ENCODE peak calls at places on chromosomes 5 and 9, in nine cellular contexts. R is sigmoid colon, K is upper lobe of left lung, A is transverse colon, Z is GM23338, I is breast epithelium, U is prostate gland, M is stomach, E is spleen. S is an unnamed sample. For H3K36me3, the result is how much of the 10 kb centered on the place peaks cover.

GRCh38 chr9:121650220-121651013 is 1.0 kb upstream of the DAB2IP start:
- DNase-seq in R (peak), K (peak), A (peak), Z (peak), I (no peak), U (no peak), M (peak), E (peak), S (no peak)

GRCh38 chr9:68555416-68555815 is 14.7 kb upstream of the TMEM252 start:
- DNase-seq in R (no peak), K (no peak), A (no peak), Z (no peak), I (no peak), U (no peak), M (no peak), E (no peak), S (no peak)

GRCh38 chr5:122699226-122699625 is 75.7 kb upstream of the SNX2 start:
- DNase-seq in R (no peak), K (no peak), A (no peak), Z (no peak), I (no peak), U (no peak), M (no peak), E (no peak), S (no peak)

GRCh38 chr5:111755942-111756353 is 1.0 kb downstream of the NREP start:
- DNase-seq in R (no peak), K (no peak), A (no peak), Z (peak), I (no peak), U (no peak), M (no peak), E (no peak), S (no peak)

GRCh38 chr5:138096363-138096762 is 12.5 kb downstream of the WNT8A start:
- DNase-seq in R (no peak), K (no peak), A (no peak), Z (no peak), I (no peak), U (no peak), M (no peak), E (no peak), S (no peak)

GRCh38 chr9:125409637-125410521 is 148.3 kb downstream of the GAPVD1 start:
- DNase-seq in R (no peak), K (no peak), A (no peak), Z (peak), I (no peak), U (no peak), M (no peak), E (no peak), S (no peak)

GRCh38 chr5:134114886-134115805 is 665 bp downstream of the TCF7 start:
- DNase-seq in R (no peak), K (peak), A (peak), Z (peak), I (no peak), U (no peak), M (peak), E (peak), S (no peak)

GRCh38 chr9:120873512-120873911 is 3.5 kb downstream of the PHF19 start:
- DNase-seq in R (no peak), K (peak), A (no peak), Z (peak), I (no peak), U (no peak), M (no peak), E (peak), S (no peak)

GRCh38 chr5:141877478-141878185 is 578 bp downstream of the PCDH1 start:
- DNase-seq in R (no peak), K (no peak), A (peak), Z (no peak), I (no peak), U (peak), M (no peak), E (peak), S (no peak)

GRCh38 chr5:141879941-141880738 is 1.9 kb upstream of the PCDH1 start:
- DNase-seq in R (no peak), K (no peak), A (no peak), Z (peak), I (no peak), U (no peak), M (no peak), E (peak), S (peak)

GRCh38 chr5:141880961-141881801 is 3.0 kb upstream of the PCDH1 start:
- DNase-seq in R (no peak), K (no peak), A (no peak), Z (peak), I (no peak), U (no peak), M (no peak), E (peak), S (no peak)

GRCh38 chr5:141878186-141878770 is at the start of gene PCDH1:
- DNase-seq in R (no peak), K (no peak), A (peak), Z (peak), I (peak), U (peak), M (peak), E (peak), S (no peak)

GRCh38 chr5:141878771-141879759 is 855 bp upstream of the PCDH1 start:
- DNase-seq in R (peak), K (peak), A (peak), Z (peak), I (peak), U (peak), M (peak), E (peak), S (no peak)
- TF ChIP-seq POLR2AphosphoS5 in R (peak), K (peak), A (peak), Z (peak), I (peak), U (peak), M (peak), E (no peak), S (peak)

DNA sequence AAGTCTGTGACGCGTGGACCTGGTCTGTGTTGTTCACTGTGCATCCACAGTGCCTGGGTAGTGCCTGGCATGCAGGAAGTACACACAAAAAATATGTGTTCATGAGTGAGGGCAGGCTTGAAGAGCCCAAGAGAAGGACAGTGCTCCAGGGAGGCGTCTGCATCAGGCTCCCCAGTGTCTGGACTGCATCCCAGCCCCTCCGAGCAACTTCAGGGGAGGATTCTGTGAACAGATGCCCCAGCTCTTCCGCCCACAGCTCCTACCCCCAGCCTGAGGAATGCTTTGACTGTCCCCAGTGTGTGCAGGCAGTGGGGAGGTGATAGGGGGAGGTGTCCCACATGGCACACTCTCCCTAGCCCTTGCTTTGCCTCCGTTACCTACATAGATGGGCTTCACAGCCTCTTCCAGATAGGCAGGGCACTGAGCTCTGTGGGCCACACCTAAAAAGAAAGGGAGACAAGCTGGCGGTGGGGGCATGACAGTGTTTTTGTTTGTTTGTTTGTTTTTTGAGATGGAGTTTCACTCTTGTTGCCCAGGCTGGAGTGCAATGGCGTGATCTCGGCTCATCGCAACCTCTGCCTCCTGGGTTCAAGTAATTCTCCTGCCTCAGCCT is 25.4 kb downstream of the IRF1 start:
- DNase-seq in R (peak), K (no peak), A (peak), Z (no peak), I (no peak), U (no peak), M (no peak), E (peak), S (no peak)
- H3K36me3 ChIP-seq in R (under half), K (under half), A (under half), Z (under half), I (under half), U (under half), M (under half), E (under half), S (under half)

GRCh38 chr9:90054810-90055209 is 450.0 kb downstream of the GADD45G start:
- DNase-seq in R (no peak), K (no peak), A (no peak), Z (no peak), I (no peak), U (no peak), M (no peak), E (no peak), S (no peak)

GRCh38 chr9:90057361-90057760 is 452.5 kb downstream of the GADD45G start:
- DNase-seq in R (no peak), K (no peak), A (no peak), Z (no peak), I (no peak), U (no peak), M (no peak), E (no peak), S (peak)

GRCh38 chr9:90047828-90048227 is 443.0 kb downstream of the GADD45G start:
- DNase-seq in R (no peak), K (no peak), A (no peak), Z (no peak), I (no peak), U (no peak), M (no peak), E (no peak), S (no peak)

GRCh38 chr9:90055226-90055625 is 450.4 kb downstream of the GADD45G start:
- DNase-seq in R (no peak), K (no peak), A (no peak), Z (no peak), I (no peak), U (no peak), M (no peak), E (no peak), S (peak)

GRCh38 chr9:90053027-90053426 is 448.2 kb downstream of the GADD45G start:
- DNase-seq in R (no peak), K (no peak), A (no peak), Z (peak), I (no peak), U (no peak), M (no peak), E (no peak), S (peak)
- TF ChIP-seq CTCF in R (no peak), K (no peak), A (peak), Z (peak), I (no peak), U (no peak), M (no peak), E (no peak), S (no peak)

GRCh38 chr9:6944093-6944551 is 186.3 kb downstream of the KDM4C start:
- DNase-seq in R (no peak), K (no peak), A (no peak), Z (no peak), I (no peak), U (no peak), M (no peak), E (no peak), S (no peak)
- TF ChIP-seq POLR2AphosphoS5 in R (no peak), K (no peak), A (no peak), Z (no peak), I (no peak), U (no peak), M (no peak), E (no peak), S (no peak)

GRCh38 chr5:95081500-95082355 is 203.2 kb downstream of the MCTP1 start:
- DNase-seq in R (peak), K (peak), A (peak), Z (peak), I (no peak), U (peak), M (peak), E (peak), S (no peak)
- H3K36me3 ChIP-seq in R (under half), K (under half), A (under half), Z (under half), I (under half), U (under half), M (under half), E (under half), S (under half)

GRCh38 chr5:126274396-126274795 is 148.8 kb upstream of the GRAMD2B start:
- DNase-seq in R (no peak), K (no peak), A (no peak), Z (no peak), I (no peak), U (no peak), M (no peak), E (no peak), S (no peak)
- TF ChIP-seq CTCF in R (no peak), K (no peak), A (no peak), Z (no peak), I (no peak), U (no peak), M (no peak), E (no peak), S (no peak)